ENCODE peak calls at places on chromosome 11, in four cellular contexts. D is effector memory CD4-positive, alpha-beta T cell; G is GM03348; F is GM10248. M is an unnamed sample.

GRCh38 chr11:882593-882992 is 28.0 kb downstream of the CHID1 start:
- DNase-seq in D (no peak), G (no peak), F (no peak), M (no peak)

GRCh38 chr11:7442588-7443215 is 42.6 kb upstream of the OLFML1 start:
- DNase-seq in D (peak), G (peak), F (peak), M (peak)

GRCh38 chr11:129946256-129946655 is 50.9 kb upstream of the NFRKB start:
- DNase-seq in D (no peak), G (peak), F (no peak), M (no peak)

GRCh38 chr11:723120-723883 is 17.3 kb downstream of the EPS8L2 start:
- DNase-seq in D (no peak), G (peak), F (peak), M (peak)

GRCh38 chr11:39810358-39810757 is 1649.1 kb downstream of the LRRC4C start:
- DNase-seq in D (no peak), G (no peak), F (no peak), M (no peak)

GRCh38 chr11:131875611-131876010 is 505.2 kb downstream of the NTM start:
- DNase-seq in D (no peak), G (no peak), F (no peak), M (no peak)

GRCh38 chr11:72001255-72001654 is 2.5 kb downstream of the IL18BP start:
- DNase-seq in D (no peak), G (no peak), F (no peak), M (no peak)

GRCh38 chr11:10382518-10382917 is 72.5 kb upstream of the AMPD3 start:
- DNase-seq in D (no peak), G (peak), F (no peak), M (peak)

GRCh38 chr11:6703247-6704063 is 20.3 kb upstream of the MRPL17 start:
- DNase-seq in D (no peak), G (peak), F (no peak), M (peak)

GRCh38 chr11:2741377-2742131 is 41.8 kb upstream of the KCNQ1OT1 start:
- DNase-seq in D (no peak), G (no peak), F (no peak), M (no peak)

GRCh38 chr11:112288021-112288420 is 27.4 kb upstream of the PLET1 start:
- DNase-seq in D (no peak), G (no peak), F (no peak), M (no peak)

GRCh38 chr11:92916299-92916698 is 53.2 kb upstream of the MTNR1B start:
- DNase-seq in D (no peak), G (no peak), F (no peak), M (no peak)

GRCh38 chr11:4181780-4182721 is 87.5 kb downstream of the RRM1 start:
- DNase-seq in D (no peak), G (peak), F (peak), M (peak)

GRCh38 chr11:78798567-78799170 is 224.0 kb upstream of the NARS2 start:
- DNase-seq in D (no peak), G (peak), F (peak), M (peak)

GRCh38 chr11:111917312-111917711 is 1.4 kb upstream of the C11orf52 start:
- DNase-seq in D (no peak), G (no peak), F (no peak), M (no peak)

GRCh38 chr11:117510646-117511045 is 183.0 kb downstream of the CEP164 start:
- DNase-seq in D (no peak), G (no peak), F (no peak), M (no peak)

GRCh38 chr11:32466279-32466915 is 31.1 kb upstream of the WT1 start:
- DNase-seq in D (no peak), G (no peak), F (no peak), M (peak)

GRCh38 chr11:118198370-118198769 is 21.9 kb upstream of the SCN2B start:
- DNase-seq in D (peak), G (peak), F (peak), M (peak)

GRCh38 chr11:118907051-118907748 is 18.5 kb downstream of the BCL9L start:
- DNase-seq in D (peak), G (peak), F (peak), M (peak)

GRCh38 chr11:45771942-45772522 is 32.9 kb upstream of the SLC35C1 start:
- DNase-seq in D (peak), G (peak), F (peak), M (peak)

GRCh38 chr11:34605481-34606325 is 15.2 kb upstream of the EHF start:
- DNase-seq in D (no peak), G (no peak), F (no peak), M (no peak)

GRCh38 chr11:113587318-113587739 is 112.1 kb upstream of the DRD2 start:
- DNase-seq in D (no peak), G (peak), F (no peak), M (no peak)

GRCh38 chr11:28887681-28888080 is 779.5 kb downstream of the METTL15 start:
- DNase-seq in D (no peak), G (peak), F (no peak), M (no peak)

GRCh38 chr11:123567466-123567865 is 87.0 kb downstream of the SCN3B start:
- DNase-seq in D (no peak), G (no peak), F (no peak), M (no peak)

GRCh38 chr11:85182437-85183109 is 444.6 kb downstream of the DLG2 start:
- DNase-seq in D (no peak), G (peak), F (peak), M (peak)

GRCh38 chr11:11177156-11177808 is 175.8 kb downstream of the CSNK2A3 start:
- DNase-seq in D (no peak), G (no peak), F (no peak), M (no peak)

GRCh38 chr11:22624742-22625447 is 728 bp downstream of the FANCF start:
- DNase-seq in D (peak), G (peak), F (peak), M (peak)

GRCh38 chr11:61974766-61975631 is 7.6 kb upstream of the FTH1 start:
- DNase-seq in D (no peak), G (no peak), F (no peak), M (no peak)

GRCh38 chr11:129960216-129961214 is 42.1 kb downstream of the PRDM10 start:
- DNase-seq in D (no peak), G (peak), F (peak), M (no peak)

M was measured in KBM-7.